ENCODE peak calls at places on chromosomes 3 and 15, in eight cellular contexts. F, I, Z, C, B, X, K and D are unnamed samples.

GRCh38 chr3:23004971-23005370 is 198.2 kb upstream of the UBE2E2 start:
- DNase-seq in F (no peak), I (peak), Z (peak), C (no peak), B (no peak), X (no peak), K (peak), D (peak)

GRCh38 chr3:14474363-14475081 is 65.6 kb downstream of the GRIP2 start:
- DNase-seq in F (no peak), I (peak), Z (no peak), C (no peak), B (no peak), X (no peak), K (no peak), D (no peak)

GRCh38 chr3:19945405-19946290 is 1.2 kb upstream of the RAB5A start:
- DNase-seq in F (no peak), I (no peak), Z (no peak), C (no peak), B (no peak), X (no peak), K (no peak), D (no peak)

GRCh38 chr3:148269816-148270215 is 427.9 kb upstream of the AGTR1 start:
- DNase-seq in F (no peak), I (no peak), Z (no peak), C (no peak), B (no peak), X (no peak), K (no peak), D (no peak)

GRCh38 chr15:81091889-81092558 is 42.0 kb upstream of the CFAP161 start:
- DNase-seq in F (no peak), I (peak), Z (peak), C (no peak), B (no peak), X (no peak), K (peak), D (no peak)

GRCh38 chr15:57363661-57364060 is 12.6 kb upstream of the CGNL1 start:
- DNase-seq in F (no peak), I (no peak), Z (no peak), C (no peak), B (no peak), X (no peak), K (no peak), D (no peak)

GRCh38 chr3:125194849-125195601 is 17.5 kb downstream of the SLC12A8 start:
- DNase-seq in F (no peak), I (peak), Z (peak), C (no peak), B (no peak), X (no peak), K (peak), D (no peak)

GRCh38 chr3:174533286-174533685 is 325.8 kb upstream of the NAALADL2 start:
- DNase-seq in F (no peak), I (no peak), Z (peak), C (no peak), B (no peak), X (no peak), K (peak), D (no peak)

GRCh38 chr15:38864827-38865604 is 300.4 kb upstream of the RASGRP1 start:
- DNase-seq in F (no peak), I (peak), Z (peak), C (no peak), B (no peak), X (no peak), K (peak), D (no peak)

GRCh38 chr3:108305484-108306172 is 9.3 kb downstream of the HHLA2 start:
- DNase-seq in F (no peak), I (no peak), Z (no peak), C (no peak), B (no peak), X (peak), K (no peak), D (peak)

GRCh38 chr3:25410703-25411102 is 17.4 kb upstream of the RARB start:
- DNase-seq in F (no peak), I (no peak), Z (no peak), C (no peak), B (no peak), X (no peak), K (no peak), D (no peak)

GRCh38 chr3:133488785-133489367 is 84.6 kb upstream of the CDV3 start:
- DNase-seq in F (no peak), I (peak), Z (peak), C (no peak), B (peak), X (no peak), K (peak), D (peak)

GRCh38 chr15:100192092-100192695 is 149.6 kb downstream of the ADAMTS17 start:
- DNase-seq in F (no peak), I (no peak), Z (no peak), C (no peak), B (no peak), X (no peak), K (no peak), D (no peak)

GRCh38 chr15:90097475-90097874 is 4.8 kb downstream of the IDH2 start:
- DNase-seq in F (peak), I (peak), Z (no peak), C (no peak), B (peak), X (no peak), K (no peak), D (no peak)

GRCh38 chr3:46903341-46904302 is 26.1 kb downstream of the PTH1R start:
- DNase-seq in F (no peak), I (peak), Z (peak), C (no peak), B (no peak), X (no peak), K (peak), D (no peak)

GRCh38 chr15:87209891-87210649 is 1046.5 kb downstream of the NTRK3 start:
- DNase-seq in F (no peak), I (no peak), Z (no peak), C (no peak), B (no peak), X (no peak), K (no peak), D (no peak)

DNA sequence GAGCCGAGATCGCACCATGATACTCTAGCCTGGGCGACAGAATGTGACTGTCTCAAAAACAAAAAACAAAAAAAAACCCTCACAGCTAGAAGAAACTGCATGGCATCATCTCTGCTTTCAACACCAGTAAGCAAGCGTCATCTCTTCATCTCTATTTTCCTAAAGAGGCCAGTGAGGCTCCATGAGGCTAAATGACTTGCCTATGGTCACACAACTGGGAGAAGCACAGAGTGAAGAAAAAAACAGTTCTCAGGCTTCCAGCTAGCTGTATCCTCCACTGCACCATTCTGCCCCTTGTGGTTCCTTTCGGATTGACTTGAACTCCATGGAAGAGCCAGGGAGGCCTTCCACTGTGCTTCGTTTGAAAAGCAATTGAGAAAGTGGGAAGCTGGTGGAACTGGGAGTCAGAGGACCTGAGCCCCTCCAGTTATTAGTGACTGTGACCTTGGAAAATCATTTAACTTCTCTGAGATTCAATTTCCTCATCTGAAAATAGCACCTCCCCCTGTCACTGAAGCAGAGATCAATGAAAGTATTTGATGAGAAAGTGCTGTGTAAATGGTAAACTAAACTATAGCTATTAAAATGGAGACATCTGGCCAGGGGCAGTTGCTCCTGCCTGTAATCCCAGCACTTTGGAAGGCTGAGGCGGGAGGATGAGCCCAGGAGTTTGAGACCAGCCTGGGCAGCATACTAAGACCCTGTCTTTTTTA is 32.1 kb upstream of the DENND4A start:
- DNase-seq in F (no peak), I (peak), Z (peak), C (peak), B (peak), X (no peak), K (peak), D (peak)
- TF ChIP-seq CTCF in F (peak), I (peak), Z (peak), C (peak), B (peak), X (peak), K (peak), D (peak)

GRCh38 chr3:168511428-168512014 is 415.8 kb upstream of the GOLIM4 start:
- DNase-seq in F (no peak), I (peak), Z (peak), C (no peak), B (peak), X (no peak), K (peak), D (peak)
- TF ChIP-seq CTCF in F (peak), I (peak), Z (peak), C (peak), B (peak), X (peak), K (peak), D (peak)

DNA sequence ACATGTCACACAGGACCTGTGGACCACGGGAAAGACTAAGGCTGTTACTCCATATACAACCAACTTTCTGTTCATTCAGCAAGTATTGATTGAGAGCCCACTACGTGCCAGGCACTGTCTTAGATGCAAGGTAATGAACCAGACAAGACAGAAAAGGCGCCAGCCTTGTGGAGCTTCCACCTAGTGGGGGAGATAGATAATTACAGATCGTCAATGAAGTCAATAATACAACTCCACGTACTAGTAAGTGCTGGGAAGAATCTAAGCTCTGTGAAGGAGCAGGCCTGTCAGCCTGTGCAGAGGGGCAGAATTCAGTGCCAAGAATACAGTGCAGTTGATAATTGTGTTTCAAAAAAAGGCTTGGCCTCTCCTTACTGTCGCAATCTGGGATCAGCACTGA is 186.4 kb downstream of the FEZF2 start:
- DNase-seq in F (no peak), I (peak), Z (peak), C (no peak), B (peak), X (no peak), K (peak), D (no peak)
- TF ChIP-seq CTCF in F (peak), I (peak), Z (peak), C (peak), B (peak), X (peak), K (peak), D (no peak)

GRCh38 chr3:142211034-142211433 is 14.4 kb downstream of the GK5 start:
- DNase-seq in F (no peak), I (peak), Z (peak), C (no peak), B (peak), X (no peak), K (no peak), D (no peak)
- TF ChIP-seq CTCF in F (no peak), I (peak), Z (no peak), C (peak), B (peak), X (peak), K (peak), D (no peak)

GRCh38 chr3:7407107-7407506 is 546.2 kb downstream of the GRM7 start:
- DNase-seq in F (no peak), I (no peak), Z (no peak), C (no peak), B (no peak), X (no peak), K (no peak), D (no peak)
- TF ChIP-seq CTCF in F (no peak), I (no peak), Z (peak), C (peak), B (no peak), X (no peak), K (no peak), D (peak)

DNA sequence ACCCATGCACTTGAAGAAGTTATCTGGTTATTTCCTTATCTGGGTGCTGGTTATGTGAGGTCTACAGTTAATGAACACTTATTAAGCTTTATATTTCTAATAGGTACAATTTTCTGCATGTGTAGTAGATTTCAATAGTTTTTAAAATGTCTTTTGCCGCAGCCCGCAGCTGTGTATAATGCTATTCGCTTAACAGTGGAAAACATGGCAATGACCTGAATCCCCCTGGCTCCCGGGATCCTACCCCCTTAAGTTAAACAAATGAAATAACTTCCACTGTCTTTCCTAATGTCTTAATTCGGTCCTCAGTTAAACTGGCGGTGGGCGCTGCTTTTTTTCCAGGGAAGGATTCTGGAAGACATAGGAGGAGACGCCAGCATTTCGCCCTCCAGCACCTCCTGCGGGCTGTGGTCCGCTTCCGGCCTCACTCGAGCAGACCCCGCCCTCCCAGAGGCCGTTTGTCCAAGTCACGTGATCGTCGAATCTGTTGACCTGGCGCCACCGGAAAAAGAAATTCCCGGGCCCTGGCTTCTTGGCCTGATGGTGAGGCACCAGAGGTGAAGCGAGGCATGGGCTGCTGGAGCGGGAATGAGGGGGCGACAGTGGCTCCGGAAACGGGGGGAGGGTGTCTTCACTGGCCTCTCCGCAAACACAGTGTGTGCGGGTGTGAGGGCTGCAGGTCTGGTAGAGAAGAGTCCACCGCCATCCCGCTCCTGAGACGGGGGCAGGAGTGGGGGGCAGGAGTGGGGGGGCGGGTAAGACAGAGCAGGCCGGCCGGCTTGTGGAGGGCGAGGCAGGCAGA is 45.6 kb upstream of the CSPG4 start:
- DNase-seq in F (peak), I (peak), Z (peak), C (peak), B (peak), X (peak), K (peak), D (peak)
- TF ChIP-seq CTCF in F (peak), I (peak), Z (peak), C (peak), B (peak), X (peak), K (peak), D (peak)

DNA sequence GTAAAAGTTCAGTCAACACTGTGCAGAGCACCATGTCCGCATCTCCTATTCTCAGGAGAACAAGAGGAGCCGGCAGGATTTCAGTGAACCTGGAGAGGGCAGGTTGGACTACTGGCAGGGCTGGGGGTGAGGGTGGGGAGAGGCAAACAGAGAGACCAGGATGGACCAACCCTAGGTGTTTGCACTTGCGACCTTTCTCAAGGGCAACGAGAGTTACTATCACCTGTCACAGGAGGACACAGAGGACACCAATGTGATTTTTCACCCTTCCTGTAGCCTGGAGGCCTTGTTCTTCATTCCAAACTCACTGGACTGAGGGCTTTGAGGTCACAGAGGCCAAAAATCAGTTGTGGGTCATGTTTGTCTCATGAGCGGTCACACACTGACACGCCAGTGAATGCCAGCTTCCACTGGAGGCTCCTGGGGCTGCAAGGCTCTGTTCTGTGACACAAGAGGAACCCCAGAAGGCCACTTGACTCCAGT is 89.5 kb downstream of the CPN2 start:
- DNase-seq in F (no peak), I (no peak), Z (no peak), C (no peak), B (no peak), X (no peak), K (no peak), D (no peak)
- TF ChIP-seq CTCF in F (no peak), I (no peak), Z (no peak), C (no peak), B (no peak), X (no peak), K (no peak), D (no peak)

GRCh38 chr3:152578769-152579168 is 256.2 kb upstream of the P2RY1 start:
- DNase-seq in F (no peak), I (peak), Z (no peak), C (no peak), B (no peak), X (no peak), K (no peak), D (no peak)

DNA sequence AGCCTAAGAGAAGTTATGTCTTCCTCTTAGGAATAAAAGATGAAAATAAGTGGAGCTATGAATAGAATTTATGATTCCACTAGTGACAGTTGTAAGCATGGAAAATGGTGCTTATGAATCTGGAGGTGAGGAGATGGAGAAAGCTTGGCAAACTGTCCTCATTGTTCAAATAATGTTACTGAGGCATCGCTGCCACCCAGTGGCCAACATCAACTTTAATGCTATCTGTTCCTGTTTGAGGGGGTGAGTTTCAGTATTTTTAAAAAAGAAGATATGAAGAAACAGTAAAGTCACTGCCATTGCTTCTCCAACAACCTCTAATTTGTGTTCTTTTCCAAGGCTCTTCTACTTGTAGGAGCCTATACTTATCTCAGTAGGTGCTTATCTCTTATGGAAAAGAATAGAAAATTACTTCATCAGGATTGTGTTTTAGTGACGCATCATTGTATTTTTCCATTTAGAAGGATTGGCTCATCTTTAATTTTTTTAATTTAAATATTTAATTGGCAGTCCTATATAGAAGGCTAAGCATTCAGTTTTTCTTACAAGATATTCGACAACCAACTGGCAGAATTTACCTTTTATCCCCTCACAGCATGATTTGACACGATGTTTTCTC is 260.4 kb upstream of the P2RY1 start:
- DNase-seq in F (peak), I (peak), Z (peak), C (peak), B (peak), X (peak), K (peak), D (peak)
- TF ChIP-seq CTCF in F (peak), I (peak), Z (peak), C (peak), B (peak), X (peak), K (peak), D (peak)

DNA sequence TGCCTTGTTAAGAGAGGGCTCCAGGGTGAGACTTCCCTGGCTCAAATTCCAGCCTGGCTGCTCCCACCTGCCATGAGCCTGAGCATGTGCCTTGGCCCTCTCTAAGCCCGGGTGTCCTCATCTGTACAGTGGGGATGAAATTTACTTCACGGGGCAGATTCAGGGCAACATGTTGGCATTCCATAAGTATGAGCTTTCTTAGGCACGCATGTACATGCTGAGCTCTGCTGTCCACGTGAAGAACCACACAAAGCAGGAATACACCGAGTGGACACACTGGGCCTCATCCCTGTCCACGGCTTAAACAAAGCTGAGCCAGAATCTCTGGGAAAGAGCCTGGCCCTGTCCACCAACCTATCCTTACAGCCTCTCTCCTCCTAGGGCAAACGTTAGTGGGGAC is 167.4 kb downstream of the OSBPL10 start:
- DNase-seq in F (no peak), I (no peak), Z (no peak), C (no peak), B (no peak), X (no peak), K (no peak), D (no peak)
- TF ChIP-seq CTCF in F (no peak), I (no peak), Z (no peak), C (no peak), B (no peak), X (no peak), K (no peak), D (no peak)